ENCODE peak calls at places on chromosomes 7 and 10, in seven cellular contexts. One of them, this sample, is unnamed.

GRCh38 chr10:20254078-20254477 is 437.8 kb downstream of the PLXDC2 start:
- DNase-seq in epithelial cell of esophagus: no peak
- DNase-seq in skeletal muscle cell: peak
- DNase-seq in spleen: no peak
- DNase-seq in cardiac fibroblast: peak
- DNase-seq in GM23248: no peak
- DNase-seq in HCT116: no peak
- DNase-seq in this sample: no peak

GRCh38 chr10:79243211-79244067 is 103.8 kb upstream of the PPIF start:
- DNase-seq in GM23248: peak
- DNase-seq in skeletal muscle cell: no peak
- DNase-seq in spleen: peak
- DNase-seq in cardiac fibroblast: no peak
- DNase-seq in HCT116: no peak
- DNase-seq in epithelial cell of esophagus: peak
- DNase-seq in this sample: peak

GRCh38 chr7:29495618-29496017 is 68.0 kb upstream of the PRR15 start:
- DNase-seq in HCT116: no peak
- DNase-seq in spleen: no peak
- DNase-seq in skeletal muscle cell: no peak
- DNase-seq in cardiac fibroblast: no peak
- DNase-seq in GM23248: no peak
- DNase-seq in epithelial cell of esophagus: no peak
- DNase-seq in this sample: no peak

GRCh38 chr7:147803625-147804024 is 786.9 kb upstream of the C7orf33 start:
- DNase-seq in GM23248: no peak
- DNase-seq in cardiac fibroblast: no peak
- DNase-seq in HCT116: no peak
- DNase-seq in epithelial cell of esophagus: no peak
- DNase-seq in spleen: no peak
- DNase-seq in skeletal muscle cell: no peak
- DNase-seq in this sample: no peak

GRCh38 chr7:144738708-144739314 is 97.0 kb downstream of the TPK1 start:
- DNase-seq in epithelial cell of esophagus: peak
- DNase-seq in GM23248: peak
- DNase-seq in spleen: no peak
- DNase-seq in HCT116: peak
- DNase-seq in cardiac fibroblast: peak
- DNase-seq in skeletal muscle cell: no peak
- DNase-seq in this sample: peak

GRCh38 chr7:129008645-129009414 is 46.1 kb downstream of the TNPO3 start:
- DNase-seq in spleen: no peak
- DNase-seq in skeletal muscle cell: no peak
- DNase-seq in HCT116: no peak
- DNase-seq in cardiac fibroblast: no peak
- DNase-seq in epithelial cell of esophagus: no peak
- DNase-seq in GM23248: no peak
- DNase-seq in this sample: no peak

GRCh38 chr7:1301812-1302310 is 69.2 kb downstream of the UNCX start:
- DNase-seq in HCT116: no peak
- DNase-seq in skeletal muscle cell: no peak
- DNase-seq in spleen: no peak
- DNase-seq in GM23248: no peak
- DNase-seq in epithelial cell of esophagus: no peak
- DNase-seq in cardiac fibroblast: no peak
- DNase-seq in this sample: no peak

GRCh38 chr10:103661198-103661950 is 167.9 kb downstream of the NEURL1 start:
- DNase-seq in spleen: peak
- DNase-seq in HCT116: no peak
- DNase-seq in cardiac fibroblast: peak
- DNase-seq in skeletal muscle cell: peak
- DNase-seq in GM23248: peak
- DNase-seq in epithelial cell of esophagus: no peak
- DNase-seq in this sample: peak

GRCh38 chr7:149856-150636 is 42.3 kb upstream of the FAM20C start:
- DNase-seq in cardiac fibroblast: no peak
- DNase-seq in skeletal muscle cell: no peak
- DNase-seq in HCT116: no peak
- DNase-seq in GM23248: peak
- DNase-seq in epithelial cell of esophagus: no peak
- DNase-seq in spleen: peak
- DNase-seq in this sample: peak

GRCh38 chr10:126787201-126787600 is 116.7 kb upstream of the C10orf90 start:
- DNase-seq in GM23248: no peak
- DNase-seq in HCT116: no peak
- DNase-seq in spleen: no peak
- DNase-seq in epithelial cell of esophagus: peak
- DNase-seq in skeletal muscle cell: no peak
- DNase-seq in cardiac fibroblast: no peak
- DNase-seq in this sample: no peak

GRCh38 chr7:173120-173918 is 19.1 kb upstream of the FAM20C start:
- DNase-seq in HCT116: no peak
- DNase-seq in spleen: no peak
- DNase-seq in GM23248: no peak
- DNase-seq in cardiac fibroblast: no peak
- DNase-seq in epithelial cell of esophagus: no peak
- DNase-seq in skeletal muscle cell: no peak
- DNase-seq in this sample: no peak

DNA sequence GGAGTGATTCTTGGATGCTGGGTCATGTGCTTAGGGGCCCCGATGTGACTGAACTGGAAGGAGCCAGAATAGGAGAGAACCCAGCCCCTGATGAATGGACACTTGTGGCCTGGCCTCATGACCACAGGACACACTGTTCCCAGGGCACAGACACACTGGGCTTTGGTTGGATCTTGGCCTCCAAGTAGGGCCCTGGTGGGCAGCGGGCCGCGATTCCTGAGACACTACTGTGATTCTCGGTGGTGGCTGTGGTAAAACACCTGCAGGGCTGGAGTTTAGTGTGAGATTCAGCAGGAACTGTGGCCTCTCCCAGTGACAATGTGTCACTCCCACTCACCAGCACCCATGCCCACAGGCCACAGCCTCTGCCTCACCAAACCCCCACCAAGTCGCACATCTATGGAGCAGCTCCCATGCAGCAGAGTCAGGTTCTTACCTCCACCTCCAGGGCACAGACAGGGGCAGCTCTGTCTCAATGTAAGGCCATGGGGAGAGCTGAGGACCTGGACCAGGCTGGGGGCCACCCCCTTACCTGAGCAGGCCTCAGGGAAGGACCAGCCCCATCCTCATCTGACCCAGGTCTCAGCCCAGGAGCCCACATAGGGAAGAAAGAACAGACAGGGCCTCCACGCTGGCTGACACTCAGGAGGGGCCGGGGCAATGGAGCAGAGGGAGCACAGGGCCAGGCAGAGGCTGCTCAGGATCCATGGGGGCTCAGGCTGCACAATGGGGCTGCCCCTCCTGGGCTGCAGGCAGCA is 33.2 kb upstream of the ZNF716 start:
- DNase-seq in epithelial cell of esophagus: no peak
- DNase-seq in HCT116: no peak
- DNase-seq in spleen: peak
- DNase-seq in cardiac fibroblast: no peak
- DNase-seq in GM23248: no peak
- DNase-seq in skeletal muscle cell: no peak
- DNase-seq in this sample: no peak
- H3K4me3 ChIP-seq in epithelial cell of esophagus: no peak
- H3K4me3 ChIP-seq in HCT116: no peak
- H3K4me3 ChIP-seq in spleen: no peak
- H3K4me3 ChIP-seq in cardiac fibroblast: no peak
- H3K4me3 ChIP-seq in GM23248: no peak
- H3K4me3 ChIP-seq in skeletal muscle cell: no peak
- H3K4me3 ChIP-seq in this sample: no peak

DNA sequence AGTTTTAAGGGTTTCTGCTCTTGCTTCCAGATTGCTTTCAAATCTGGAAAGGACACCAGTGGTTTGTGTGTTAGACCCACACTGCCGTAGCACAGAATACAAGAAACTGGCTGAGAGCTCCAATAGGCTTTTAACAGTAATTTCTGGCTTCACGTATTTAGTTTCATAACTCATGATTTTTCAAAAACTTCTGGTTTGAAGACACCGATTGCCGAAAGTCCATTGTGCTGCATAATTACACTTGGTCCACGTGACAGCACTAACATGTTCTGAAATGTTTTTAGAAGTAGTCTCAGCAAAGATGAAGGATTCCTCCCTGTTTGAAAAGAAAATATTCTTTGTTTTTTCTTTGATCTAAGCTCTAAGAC is 3.8 kb downstream of the EGFR start:
- DNase-seq in spleen: no peak
- DNase-seq in epithelial cell of esophagus: no peak
- DNase-seq in cardiac fibroblast: no peak
- DNase-seq in HCT116: no peak
- DNase-seq in skeletal muscle cell: no peak
- DNase-seq in GM23248: peak
- DNase-seq in this sample: no peak
- H3K4me3 ChIP-seq in spleen: no peak
- H3K4me3 ChIP-seq in epithelial cell of esophagus: peak
- H3K4me3 ChIP-seq in cardiac fibroblast: no peak
- H3K4me3 ChIP-seq in HCT116: no peak
- H3K4me3 ChIP-seq in skeletal muscle cell: peak
- H3K4me3 ChIP-seq in GM23248: peak
- H3K4me3 ChIP-seq in this sample: peak

GRCh38 chr10:89337493-89337892 is 9.7 kb downstream of the IFIT3 start:
- DNase-seq in cardiac fibroblast: peak
- DNase-seq in spleen: no peak
- DNase-seq in GM23248: peak
- DNase-seq in HCT116: peak
- DNase-seq in epithelial cell of esophagus: peak
- DNase-seq in skeletal muscle cell: peak
- DNase-seq in this sample: no peak

GRCh38 chr10:89332718-89333281 is 5.0 kb downstream of the IFIT3 start:
- DNase-seq in spleen: no peak
- DNase-seq in epithelial cell of esophagus: no peak
- DNase-seq in cardiac fibroblast: no peak
- DNase-seq in HCT116: no peak
- DNase-seq in skeletal muscle cell: no peak
- DNase-seq in GM23248: peak
- DNase-seq in this sample: no peak

GRCh38 chr10:89330537-89330936 is 2.7 kb downstream of the IFIT3 start:
- DNase-seq in epithelial cell of esophagus: no peak
- DNase-seq in HCT116: no peak
- DNase-seq in cardiac fibroblast: no peak
- DNase-seq in spleen: no peak
- DNase-seq in GM23248: no peak
- DNase-seq in skeletal muscle cell: no peak
- DNase-seq in this sample: no peak

GRCh38 chr10:89327803-89328441 is at the start of gene IFIT3:
- DNase-seq in GM23248: peak
- DNase-seq in cardiac fibroblast: peak
- DNase-seq in spleen: no peak
- DNase-seq in skeletal muscle cell: peak
- DNase-seq in HCT116: peak
- DNase-seq in epithelial cell of esophagus: peak
- DNase-seq in this sample: peak

DNA sequence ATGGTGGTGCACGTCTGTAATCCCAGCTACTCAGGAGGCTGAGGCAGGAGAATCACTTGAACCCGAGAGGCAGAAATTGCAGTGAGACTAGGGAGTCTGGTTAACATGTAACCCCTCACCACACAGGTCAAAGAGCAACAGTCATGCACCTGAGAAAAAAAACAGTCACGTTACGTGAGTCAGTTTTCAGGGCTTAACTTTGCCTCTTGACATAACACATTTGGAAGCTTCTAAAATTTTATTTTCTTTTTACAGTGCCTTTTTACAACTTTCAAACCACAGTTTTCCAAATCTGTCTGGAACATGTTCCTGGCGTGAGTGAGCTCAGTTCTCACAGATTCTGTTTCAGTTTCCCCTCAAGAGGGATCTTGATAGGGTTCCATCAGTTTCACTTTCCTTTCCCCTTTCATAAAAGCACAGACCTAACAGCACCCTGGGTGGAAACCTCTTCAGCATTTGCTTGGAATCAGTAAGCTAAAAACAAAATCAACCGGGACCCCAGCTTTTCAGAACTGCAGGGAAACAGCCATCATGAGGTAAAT is 4.4 kb downstream of the IFIT3 start:
- DNase-seq in epithelial cell of esophagus: peak
- DNase-seq in GM23248: peak
- DNase-seq in skeletal muscle cell: peak
- DNase-seq in HCT116: no peak
- DNase-seq in cardiac fibroblast: peak
- DNase-seq in spleen: no peak
- DNase-seq in this sample: peak
- H3K4me3 ChIP-seq in epithelial cell of esophagus: no peak
- H3K4me3 ChIP-seq in GM23248: peak
- H3K4me3 ChIP-seq in skeletal muscle cell: peak
- H3K4me3 ChIP-seq in HCT116: no peak
- H3K4me3 ChIP-seq in cardiac fibroblast: peak
- H3K4me3 ChIP-seq in spleen: peak
- H3K4me3 ChIP-seq in this sample: peak

GRCh38 chr7:14738086-14738485 is 164.5 kb downstream of the DGKB start:
- DNase-seq in spleen: no peak
- DNase-seq in cardiac fibroblast: no peak
- DNase-seq in epithelial cell of esophagus: no peak
- DNase-seq in GM23248: no peak
- DNase-seq in HCT116: no peak
- DNase-seq in skeletal muscle cell: no peak
- DNase-seq in this sample: no peak

GRCh38 chr7:14740606-14741005 is 161.9 kb downstream of the DGKB start:
- DNase-seq in spleen: no peak
- DNase-seq in cardiac fibroblast: no peak
- DNase-seq in GM23248: no peak
- DNase-seq in HCT116: no peak
- DNase-seq in skeletal muscle cell: no peak
- DNase-seq in epithelial cell of esophagus: no peak
- DNase-seq in this sample: no peak

GRCh38 chr7:14739496-14740185 is 162.9 kb downstream of the DGKB start:
- DNase-seq in skeletal muscle cell: no peak
- DNase-seq in cardiac fibroblast: no peak
- DNase-seq in GM23248: no peak
- DNase-seq in epithelial cell of esophagus: no peak
- DNase-seq in spleen: no peak
- DNase-seq in HCT116: no peak
- DNase-seq in this sample: peak

GRCh38 chr7:14734839-14735321 is 167.7 kb downstream of the DGKB start:
- DNase-seq in skeletal muscle cell: no peak
- DNase-seq in GM23248: no peak
- DNase-seq in epithelial cell of esophagus: no peak
- DNase-seq in cardiac fibroblast: no peak
- DNase-seq in spleen: no peak
- DNase-seq in HCT116: no peak
- DNase-seq in this sample: peak
- H3K4me3 ChIP-seq in skeletal muscle cell: no peak
- H3K4me3 ChIP-seq in GM23248: no peak
- H3K4me3 ChIP-seq in epithelial cell of esophagus: no peak
- H3K4me3 ChIP-seq in cardiac fibroblast: no peak
- H3K4me3 ChIP-seq in spleen: no peak
- H3K4me3 ChIP-seq in HCT116: no peak
- H3K4me3 ChIP-seq in this sample: no peak

DNA sequence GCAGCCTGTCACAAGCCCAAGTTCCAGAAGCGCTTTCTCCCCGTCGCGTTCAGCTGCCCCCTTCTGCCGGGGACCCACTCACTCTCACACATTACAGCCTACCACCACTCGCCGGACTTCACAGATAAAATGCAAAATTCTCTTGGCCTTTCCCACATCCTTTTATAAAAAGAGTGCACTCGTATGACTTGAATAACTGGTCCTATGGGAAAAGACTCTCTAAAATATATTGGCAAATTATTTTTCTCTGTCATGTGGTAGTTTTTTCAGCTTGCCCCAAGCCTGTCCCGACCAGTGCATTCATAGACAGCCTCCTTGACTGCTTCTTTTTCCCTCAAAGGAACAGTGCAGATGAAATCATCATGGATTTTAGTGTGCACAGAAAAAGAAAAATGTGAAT is 1.3 kb downstream of the INHBA start:
- DNase-seq in epithelial cell of esophagus: no peak
- DNase-seq in cardiac fibroblast: no peak
- DNase-seq in spleen: no peak
- DNase-seq in HCT116: no peak
- DNase-seq in GM23248: no peak
- DNase-seq in skeletal muscle cell: no peak
- DNase-seq in this sample: no peak
- H3K4me3 ChIP-seq in epithelial cell of esophagus: peak
- H3K4me3 ChIP-seq in cardiac fibroblast: peak
- H3K4me3 ChIP-seq in spleen: no peak
- H3K4me3 ChIP-seq in HCT116: no peak
- H3K4me3 ChIP-seq in GM23248: peak
- H3K4me3 ChIP-seq in skeletal muscle cell: peak
- H3K4me3 ChIP-seq in this sample: peak